ENCODE peak calls at places on chromosome 10, in four cellular contexts. V, U, E and R are unnamed samples.

GRCh38 chr10:132592790-132593788 is 55.5 kb downstream of the INPP5A start:
- DNase-seq in U (no peak), V (no peak), E (no peak), R (no peak)

GRCh38 chr10:125629758-125630376 is 53.1 kb downstream of the TEX36 start:
- DNase-seq in V (no peak), E (no peak), U (no peak), R (no peak)

GRCh38 chr10:1417574-1417973 is 319.8 kb downstream of the ADARB2 start:
- DNase-seq in U (no peak), V (no peak), E (no peak), R (no peak)

GRCh38 chr10:9305018-9305655 is 1250.6 kb downstream of the GATA3 start:
- DNase-seq in V (no peak), U (no peak), E (no peak), R (no peak)

GRCh38 chr10:83816942-83817341 is 322.4 kb upstream of the GHITM start:
- DNase-seq in U (no peak), V (no peak), E (no peak), R (no peak)

GRCh38 chr10:43105119-43105792 is 28.4 kb downstream of the RET start:
- DNase-seq in E (peak), V (peak), U (peak), R (peak)

GRCh38 chr10:102243304-102243703 is 2.0 kb upstream of the PITX3 start:
- DNase-seq in E (no peak), V (no peak), U (no peak), R (no peak)

GRCh38 chr10:17633353-17633752 is 10.6 kb upstream of the STAM start:
- DNase-seq in E (no peak), U (no peak), V (no peak), R (no peak)

GRCh38 chr10:74669210-74669609 is 157.2 kb upstream of the KAT6B start:
- DNase-seq in E (no peak), U (no peak), V (no peak), R (no peak)

GRCh38 chr10:10542368-10542961 is 475.2 kb upstream of the CELF2 start:
- DNase-seq in V (no peak), U (no peak), E (no peak), R (no peak)

GRCh38 chr10:71582019-71582418 is 137.6 kb downstream of the C10orf105 start:
- DNase-seq in V (no peak), U (no peak), E (no peak), R (peak)

GRCh38 chr10:58508316-58508715 is 4.4 kb upstream of the BICC1 start:
- DNase-seq in V (no peak), E (no peak), U (no peak), R (no peak)

GRCh38 chr10:27620425-27621397 is 116.6 kb downstream of the RAB18 start:
- DNase-seq in V (peak), E (no peak), U (no peak), R (peak)

GRCh38 chr10:43623351-43623750 is 17.1 kb downstream of the ZNF485 start:
- DNase-seq in V (no peak), U (no peak), E (no peak), R (no peak)

GRCh38 chr10:114647545-114648138 is 10.4 kb downstream of the ABLIM1 start:
- DNase-seq in U (no peak), E (no peak), V (no peak), R (no peak)

GRCh38 chr10:119375574-119376265 is 166.8 kb downstream of the RGS10 start:
- DNase-seq in E (no peak), V (no peak), U (no peak), R (peak)

GRCh38 chr10:43262043-43262901 is 4.6 kb downstream of the RASGEF1A start:
- DNase-seq in V (no peak), E (no peak), U (no peak), R (no peak)

GRCh38 chr10:6163364-6164270 is 39.1 kb upstream of the PFKFB3 start:
- DNase-seq in V (peak), E (peak), U (peak), R (peak)
- TF ChIP-seq POLR2A in V (peak), E (no peak), U (peak), R (no peak)

DNA sequence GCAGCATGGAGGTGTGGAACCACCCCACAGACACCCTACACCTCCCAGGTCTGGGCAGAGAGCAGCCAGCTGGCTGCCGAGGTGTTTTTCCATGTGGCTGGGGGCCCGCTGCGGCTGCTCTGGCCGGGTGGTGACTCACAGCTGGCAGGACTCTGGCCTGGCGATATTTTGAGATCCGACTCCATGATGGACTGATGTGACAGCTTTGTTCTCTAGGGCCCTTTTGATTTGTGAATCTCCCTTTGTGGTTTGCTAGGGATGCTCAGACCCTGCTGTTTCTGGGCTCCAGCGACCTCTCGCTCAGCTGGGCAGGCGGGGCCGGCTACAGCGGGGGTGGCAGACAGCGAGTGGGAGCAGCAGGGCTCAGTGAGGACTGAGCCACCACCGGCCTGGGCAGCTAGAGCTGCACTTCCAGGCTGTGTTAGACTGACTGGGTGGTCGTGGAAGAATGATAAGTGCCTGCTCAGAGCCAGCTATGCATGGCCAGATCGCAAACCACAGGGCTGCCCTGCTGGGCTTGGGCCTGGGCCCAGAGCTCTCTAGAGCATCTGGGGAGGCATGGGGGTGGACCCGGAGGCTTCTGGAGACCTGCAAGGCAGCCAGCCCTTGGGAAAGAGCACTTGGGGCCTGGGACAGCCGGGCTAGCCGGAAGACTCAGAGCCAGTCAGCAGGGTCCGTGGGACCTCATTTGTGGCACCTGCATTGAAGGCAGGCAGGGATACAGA is 46.2 kb upstream of the GDF10 start:
- DNase-seq in E (peak), U (no peak), V (no peak), R (peak)
- H3K27ac ChIP-seq in E (peak), U (no peak), V (no peak), R (peak)

GRCh38 chr10:92742331-92743228 is 52.8 kb downstream of the HHEX start:
- DNase-seq in V (no peak), U (no peak), E (no peak), R (no peak)
- TF ChIP-seq POLR2A in V (no peak), U (no peak), E (no peak), R (no peak)

GRCh38 chr10:7545256-7545655 is 121.5 kb downstream of the ITIH5 start:
- DNase-seq in E (no peak), U (no peak), V (no peak), R (no peak)

GRCh38 chr10:7544203-7544602 is 122.6 kb downstream of the ITIH5 start:
- DNase-seq in E (no peak), V (no peak), U (no peak), R (no peak)

GRCh38 chr10:7550038-7550437 is 116.7 kb downstream of the ITIH5 start:
- DNase-seq in E (no peak), V (no peak), U (no peak), R (no peak)

GRCh38 chr10:7547825-7548224 is 118.9 kb downstream of the ITIH5 start:
- DNase-seq in E (no peak), U (no peak), V (no peak), R (no peak)

GRCh38 chr10:7546365-7546967 is 120.3 kb downstream of the ITIH5 start:
- DNase-seq in E (no peak), U (no peak), V (no peak), R (no peak)
- H3K27ac ChIP-seq in E (peak), U (no peak), V (no peak), R (no peak)

GRCh38 chr10:6333973-6334372 is 131.2 kb downstream of the PFKFB3 start:
- DNase-seq in V (no peak), U (no peak), E (no peak), R (no peak)
- TF ChIP-seq POLR2A in V (no peak), U (no peak), E (no peak), R (no peak)

DNA sequence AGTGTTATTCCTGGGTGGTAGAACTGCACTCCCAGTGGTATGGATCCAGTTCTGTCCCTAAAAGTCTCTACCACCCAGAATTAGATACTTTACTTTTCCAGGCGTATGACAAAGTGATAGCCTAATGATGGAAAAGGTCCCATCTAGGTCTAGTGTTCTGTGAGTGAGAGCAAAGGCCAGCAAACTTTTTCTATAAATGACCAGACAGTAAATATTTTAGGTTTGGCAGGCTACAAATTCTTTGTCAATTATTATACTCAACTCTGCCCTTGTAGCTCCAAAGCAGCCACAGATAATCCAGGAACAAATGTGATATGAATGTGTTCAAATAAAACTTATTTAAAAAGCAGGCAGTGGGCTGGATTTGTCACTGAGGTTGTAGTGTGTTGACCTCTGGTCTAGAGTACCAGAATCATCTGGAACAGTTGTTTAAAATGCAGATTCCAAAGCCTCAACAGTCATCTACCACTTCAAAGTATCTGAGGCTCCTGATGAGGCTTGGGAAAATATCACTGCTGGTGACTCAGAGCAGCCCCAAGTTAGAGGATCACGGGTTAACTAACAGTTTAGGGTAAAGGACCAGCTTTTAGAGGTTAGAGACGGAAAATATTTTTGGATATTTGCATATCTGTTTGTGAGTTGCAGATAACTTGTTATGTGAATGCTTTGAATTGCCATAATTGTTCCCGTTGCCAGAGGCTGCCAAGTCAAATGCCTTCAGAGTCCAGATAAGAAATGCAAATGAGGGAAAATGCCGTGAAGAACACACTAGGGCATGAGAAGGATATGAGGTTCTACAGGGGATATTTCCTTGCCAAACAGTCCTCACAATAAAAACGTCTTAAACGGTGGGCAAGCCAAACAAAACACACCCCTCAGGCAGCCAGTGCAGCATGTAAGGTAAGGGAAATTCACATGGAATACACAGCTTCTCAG is 19.4 kb downstream of the NRAP start:
- DNase-seq in U (no peak), E (no peak), V (no peak), R (no peak)
- H3K27ac ChIP-seq in U (no peak), E (peak), V (no peak), R (no peak)

GRCh38 chr10:24407928-24408327 is 199.0 kb downstream of the KIAA1217 start:
- DNase-seq in E (no peak), U (no peak), V (no peak), R (no peak)
- TF ChIP-seq POLR2A in E (no peak), U (no peak), V (no peak), R (no peak)

GRCh38 chr10:109881481-109881880 is 41.8 kb downstream of the XPNPEP1 start:
- DNase-seq in E (no peak), V (no peak), U (no peak), R (no peak)

GRCh38 chr10:109886788-109887155 is 36.5 kb downstream of the XPNPEP1 start:
- DNase-seq in E (no peak), V (no peak), U (no peak), R (no peak)

GRCh38 chr10:109886037-109886787 is 37.1 kb downstream of the XPNPEP1 start:
- DNase-seq in E (no peak), V (no peak), U (no peak), R (no peak)

GRCh38 chr10:109882251-109883057 is 40.9 kb downstream of the XPNPEP1 start:
- DNase-seq in V (no peak), U (no peak), E (no peak), R (no peak)

GRCh38 chr10:109883859-109884771 is 39.2 kb downstream of the XPNPEP1 start:
- DNase-seq in V (peak), U (peak), E (peak), R (peak)
- H3K27ac ChIP-seq in V (peak), U (peak), E (peak), R (peak)

DNA sequence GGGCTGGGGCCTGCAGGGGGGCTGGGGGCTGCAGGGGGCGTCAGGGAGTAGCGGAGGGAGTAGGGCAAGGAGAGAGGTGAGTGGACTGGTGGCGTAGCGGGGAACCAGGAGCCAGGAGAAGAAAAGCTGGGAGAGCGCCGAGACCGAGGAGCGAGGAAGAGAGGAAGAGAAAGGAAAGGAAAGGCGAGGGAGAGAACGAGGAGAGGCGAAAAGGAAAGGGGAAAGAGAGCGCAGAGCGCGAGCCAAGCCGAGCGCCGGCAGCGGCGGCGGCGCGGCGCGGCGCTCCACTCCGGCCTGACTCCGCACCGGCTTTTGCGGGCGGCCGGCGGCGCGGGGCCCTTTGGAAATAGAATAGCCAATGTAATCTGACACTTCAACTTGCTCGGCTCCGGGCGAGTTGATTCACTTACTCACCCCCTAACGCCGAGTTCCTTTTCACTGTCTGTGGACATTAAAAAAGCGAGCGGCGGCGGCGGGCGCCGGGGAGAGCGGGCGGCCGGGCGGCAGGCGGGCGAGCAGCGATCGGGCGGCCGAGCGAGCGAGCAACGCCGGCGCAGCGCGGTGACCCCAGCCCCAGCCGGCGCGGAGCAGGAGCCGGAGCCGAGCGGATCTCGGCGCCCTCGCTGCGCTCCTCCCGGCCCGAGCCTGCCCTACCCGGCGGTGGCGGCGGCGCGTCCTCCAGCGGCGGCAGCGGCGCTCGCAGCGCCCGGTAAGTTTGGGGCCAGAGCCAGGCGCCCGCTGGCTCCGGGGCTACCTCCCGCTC is at the start of gene ZMIZ1:
- DNase-seq in V (peak), E (peak), U (peak), R (peak)
- TF ChIP-seq POLR2A in V (peak), E (peak), U (peak), R (no peak)